ENCODE peak calls at places on chromosome 4, in four cellular contexts. One of them, this sample, is unnamed.

GRCh38 chr4:81038636-81039350 is 8.3 kb downstream of the BMP3 start:
- DNase-seq in AG04449: no peak
- DNase-seq in neural crest cell: no peak
- DNase-seq in heart right ventricle: no peak
- DNase-seq in this sample: no peak

GRCh38 chr4:6024450-6024960 is 6.3 kb upstream of the C4orf50 start:
- DNase-seq in AG04449: no peak
- DNase-seq in neural crest cell: no peak
- DNase-seq in heart right ventricle: no peak
- DNase-seq in this sample: no peak

GRCh38 chr4:8207314-8207713 is 8.2 kb downstream of the SH3TC1 start:
- DNase-seq in AG04449: no peak
- DNase-seq in neural crest cell: no peak
- DNase-seq in heart right ventricle: no peak
- DNase-seq in this sample: no peak

GRCh38 chr4:77493120-77493767 is 112.4 kb upstream of the CXCL13 start:
- DNase-seq in AG04449: no peak
- DNase-seq in neural crest cell: no peak
- DNase-seq in heart right ventricle: no peak
- DNase-seq in this sample: no peak

GRCh38 chr4:101169044-101170014 is 178.0 kb downstream of the PPP3CA start:
- DNase-seq in AG04449: no peak
- DNase-seq in neural crest cell: peak; percentile 22
- DNase-seq in heart right ventricle: peak; percentile 72
- DNase-seq in this sample: no peak

GRCh38 chr4:23924556-23924955 is 34.7 kb upstream of the PPARGC1A start:
- DNase-seq in AG04449: no peak
- DNase-seq in neural crest cell: no peak
- DNase-seq in heart right ventricle: no peak
- DNase-seq in this sample: no peak

GRCh38 chr4:19224820-19225219 is 1026.9 kb upstream of the SLIT2 start:
- DNase-seq in AG04449: no peak
- DNase-seq in neural crest cell: no peak
- DNase-seq in heart right ventricle: no peak
- DNase-seq in this sample: no peak

GRCh38 chr4:89737888-89738287 is 99.1 kb downstream of the SNCA start:
- DNase-seq in AG04449: no peak
- DNase-seq in neural crest cell: no peak
- DNase-seq in heart right ventricle: no peak
- DNase-seq in this sample: no peak

GRCh38 chr4:89939994-89940393 is 45.3 kb downstream of the MMRN1 start:
- DNase-seq in AG04449: no peak
- DNase-seq in neural crest cell: no peak
- DNase-seq in heart right ventricle: peak; percentile 25
- DNase-seq in this sample: no peak

GRCh38 chr4:84678976-84679744 is 96.2 kb downstream of the CDS1 start:
- DNase-seq in AG04449: no peak
- DNase-seq in neural crest cell: no peak
- DNase-seq in heart right ventricle: no peak
- DNase-seq in this sample: no peak

GRCh38 chr4:143023519-143023918 is 161.2 kb upstream of the USP38 start:
- DNase-seq in AG04449: no peak
- DNase-seq in neural crest cell: no peak
- DNase-seq in heart right ventricle: no peak
- DNase-seq in this sample: no peak

GRCh38 chr4:13539721-13540445 is 4.4 kb downstream of the NKX3-2 start:
- DNase-seq in AG04449: no peak
- DNase-seq in neural crest cell: no peak
- DNase-seq in heart right ventricle: no peak
- DNase-seq in this sample: no peak

GRCh38 chr4:153521995-153522799 is 56.0 kb downstream of the TMEM131L start:
- DNase-seq in AG04449: no peak
- DNase-seq in neural crest cell: no peak
- DNase-seq in heart right ventricle: no peak
- DNase-seq in this sample: no peak

GRCh38 chr4:110850461-110851447 is 227.9 kb upstream of the PITX2 start:
- DNase-seq in AG04449: no peak
- DNase-seq in neural crest cell: no peak
- DNase-seq in heart right ventricle: peak; percentile 13
- DNase-seq in this sample: no peak

GRCh38 chr4:53474178-53474577 is 96.7 kb downstream of the FIP1L1 start:
- DNase-seq in AG04449: no peak
- DNase-seq in neural crest cell: no peak
- DNase-seq in heart right ventricle: no peak
- DNase-seq in this sample: no peak

GRCh38 chr4:152860057-152860456 is 76.1 kb upstream of the FHDC1 start:
- DNase-seq in AG04449: no peak
- DNase-seq in neural crest cell: no peak
- DNase-seq in heart right ventricle: no peak
- DNase-seq in this sample: no peak

GRCh38 chr4:105620640-105621323 is 68.4 kb downstream of the ARHGEF38 start:
- DNase-seq in AG04449: no peak
- DNase-seq in neural crest cell: no peak
- DNase-seq in heart right ventricle: no peak
- DNase-seq in this sample: peak; percentile 77

GRCh38 chr4:169164669-169165415 is 105.9 kb downstream of the SH3RF1 start:
- DNase-seq in AG04449: peak; percentile 60
- DNase-seq in neural crest cell: no peak
- DNase-seq in heart right ventricle: no peak
- DNase-seq in this sample: no peak

GRCh38 chr4:96598465-96598864 is 758.6 kb downstream of the PDHA2 start:
- DNase-seq in AG04449: no peak
- DNase-seq in neural crest cell: no peak
- DNase-seq in heart right ventricle: peak; percentile 53
- DNase-seq in this sample: no peak

GRCh38 chr4:8090312-8090711 is 68.3 kb downstream of the ABLIM2 start:
- DNase-seq in AG04449: no peak
- DNase-seq in neural crest cell: no peak
- DNase-seq in heart right ventricle: peak; percentile 49
- DNase-seq in this sample: no peak

GRCh38 chr4:186846426-186846825 is 122.8 kb upstream of the FAT1 start:
- DNase-seq in AG04449: no peak
- DNase-seq in neural crest cell: no peak
- DNase-seq in heart right ventricle: no peak
- DNase-seq in this sample: no peak

GRCh38 chr4:111630705-111631104 is 514.5 kb upstream of the FAM241A start:
- DNase-seq in AG04449: peak; percentile 2
- DNase-seq in neural crest cell: no peak
- DNase-seq in heart right ventricle: no peak
- DNase-seq in this sample: no peak

GRCh38 chr4:161828061-161828460 is 335.7 kb downstream of the FSTL5 start:
- DNase-seq in AG04449: no peak
- DNase-seq in neural crest cell: no peak
- DNase-seq in heart right ventricle: no peak
- DNase-seq in this sample: no peak

DNA sequence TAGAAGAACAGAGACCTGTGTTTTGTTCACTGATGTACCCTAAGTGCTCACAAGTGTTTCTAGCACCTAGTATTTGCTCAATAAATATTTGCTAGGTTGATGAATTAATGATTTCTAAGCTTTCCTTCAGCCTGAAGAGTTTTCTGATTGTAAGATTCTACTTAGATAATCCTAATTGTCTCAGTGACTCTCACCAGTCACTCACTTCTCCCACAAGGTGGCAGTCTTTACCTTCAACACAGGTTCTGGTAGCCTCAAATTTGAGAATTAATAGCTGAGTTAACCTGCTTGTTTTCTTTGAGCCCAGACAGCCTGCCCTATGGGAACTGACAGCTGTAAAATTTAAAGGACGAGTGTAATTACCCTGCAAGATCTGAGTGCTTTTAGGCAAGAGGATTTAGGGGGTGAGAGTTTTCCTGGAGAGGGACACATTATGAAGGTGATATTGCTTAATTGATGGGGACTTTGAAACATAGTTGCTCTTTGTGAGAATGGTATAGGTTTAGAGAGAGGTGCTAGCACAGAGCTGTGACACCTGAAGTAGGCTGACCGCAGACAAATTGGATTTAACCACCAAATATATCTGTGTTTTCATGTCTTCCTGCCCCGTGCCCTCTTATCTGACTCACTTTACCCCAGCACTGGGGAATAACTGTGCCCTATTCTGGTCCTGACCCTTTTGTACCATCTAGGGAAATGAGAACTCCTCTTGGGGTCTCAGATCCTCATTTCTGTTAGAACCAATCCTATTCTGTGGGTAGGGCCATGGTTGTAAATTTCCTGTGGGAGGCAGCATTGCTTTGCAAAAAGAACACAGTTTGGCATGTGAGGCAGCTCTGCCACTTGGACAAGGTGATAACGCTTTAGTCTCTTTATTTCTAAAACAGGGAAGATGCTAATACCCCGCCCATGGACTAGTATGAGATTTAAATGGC is 27.7 kb downstream of the CD38 start:
- DNase-seq in AG04449: peak; percentile 4
- DNase-seq in neural crest cell: peak; percentile 40
- DNase-seq in heart right ventricle: peak; percentile 30
- DNase-seq in this sample: peak; percentile 25
- TF ChIP-seq CTCF in AG04449: peak; percentile 64
- TF ChIP-seq CTCF in neural crest cell: peak; percentile 89
- TF ChIP-seq CTCF in heart right ventricle: peak; percentile 76
- TF ChIP-seq CTCF in this sample: peak; percentile 91

DNA sequence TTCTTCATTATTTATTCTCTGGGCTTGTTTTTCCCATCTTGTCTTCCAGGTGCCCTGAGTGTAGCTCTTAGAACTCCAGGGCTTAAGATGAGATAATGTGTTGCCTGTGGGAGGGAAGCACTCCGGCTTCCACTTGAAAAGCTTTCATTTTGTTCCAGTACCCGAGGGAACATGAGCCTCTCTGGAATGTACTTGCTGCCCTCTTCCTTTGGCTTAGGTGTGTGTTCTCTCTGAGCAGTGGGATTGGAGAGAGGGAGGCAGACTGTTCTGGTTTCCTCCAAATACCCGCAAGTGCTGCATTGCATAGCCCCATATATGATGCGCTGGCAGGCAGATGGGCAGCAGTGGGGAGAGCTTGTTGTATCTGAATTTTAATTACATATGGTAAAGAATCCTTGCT is 861 bp upstream of the DTHD1 start:
- DNase-seq in AG04449: no peak
- DNase-seq in neural crest cell: no peak
- DNase-seq in heart right ventricle: no peak
- DNase-seq in this sample: no peak
- TF ChIP-seq CTCF in AG04449: no peak
- TF ChIP-seq CTCF in neural crest cell: no peak
- TF ChIP-seq CTCF in heart right ventricle: no peak
- TF ChIP-seq CTCF in this sample: no peak

DNA sequence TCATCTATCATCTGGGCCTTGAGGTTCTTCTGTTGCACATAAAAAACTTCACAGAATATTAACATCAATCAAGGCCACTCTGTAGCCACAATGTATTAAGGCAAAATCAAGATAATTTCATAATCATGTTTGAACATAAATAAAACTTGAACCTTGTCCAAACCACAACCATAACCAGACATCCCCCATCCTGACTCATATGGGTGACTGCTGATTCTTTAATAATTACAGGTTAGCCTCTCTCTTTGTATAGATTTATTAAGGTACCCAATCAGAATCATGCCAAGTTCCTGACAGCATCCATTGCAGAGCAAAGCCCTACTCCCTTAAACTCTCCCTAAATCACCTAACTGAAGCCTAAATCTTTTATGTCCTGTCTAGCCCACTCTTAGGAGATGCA is 16.7 kb upstream of the AREG start:
- DNase-seq in AG04449: no peak
- DNase-seq in neural crest cell: no peak
- DNase-seq in heart right ventricle: no peak
- DNase-seq in this sample: no peak
- TF ChIP-seq CTCF in AG04449: no peak
- TF ChIP-seq CTCF in neural crest cell: no peak
- TF ChIP-seq CTCF in heart right ventricle: no peak
- TF ChIP-seq CTCF in this sample: no peak

GRCh38 chr4:166506051-166506450 is 633.0 kb downstream of the TLL1 start:
- DNase-seq in AG04449: no peak
- DNase-seq in neural crest cell: no peak
- DNase-seq in heart right ventricle: no peak
- DNase-seq in this sample: no peak
- TF ChIP-seq CTCF in AG04449: no peak
- TF ChIP-seq CTCF in neural crest cell: no peak
- TF ChIP-seq CTCF in heart right ventricle: no peak
- TF ChIP-seq CTCF in this sample: no peak

This sample was measured in epithelial cell of proximal tubule.